ENCODE peak calls at places on chromosomes 4 and X, in eight cellular contexts. I, L, X, B, R, P, U and Z are unnamed samples.

GRCh38 chrX:98357146-98357545 is 1473.4 kb downstream of the RPA4 start:
- DNase-seq in I (no peak), L (no peak), X (no peak), B (no peak), R (no peak), P (no peak), U (no peak), Z (no peak)

GRCh38 chr4:11130195-11130975 is 298.3 kb downstream of the HS3ST1 start:
- DNase-seq in I (no peak), L (no peak), X (no peak), B (no peak), R (no peak), P (no peak), U (no peak), Z (no peak)

GRCh38 chr4:155667538-155668511 is 1.2 kb downstream of the GUCY1A1 start:
- DNase-seq in I (no peak), L (no peak), X (peak), B (no peak), R (peak), P (peak), U (peak), Z (peak)

GRCh38 chr4:19807505-19807904 is 444.2 kb upstream of the SLIT2 start:
- DNase-seq in I (no peak), L (no peak), X (no peak), B (no peak), R (no peak), P (peak), U (no peak), Z (no peak)

GRCh38 chrX:47831788-47832187 is 4.9 kb upstream of the ZNF81 start:
- DNase-seq in I (no peak), L (peak), X (peak), B (peak), R (peak), P (peak), U (peak), Z (peak)

GRCh38 chrX:30949554-30949953 is 60.5 kb upstream of the TAB3 start:
- DNase-seq in I (no peak), L (no peak), X (no peak), B (no peak), R (no peak), P (peak), U (no peak), Z (no peak)

GRCh38 chrX:7254144-7254543 is 106.2 kb upstream of the PUDP start:
- DNase-seq in I (no peak), L (no peak), X (no peak), B (no peak), R (no peak), P (no peak), U (no peak), Z (no peak)

GRCh38 chrX:8748855-8749254 is 16.9 kb upstream of the ANOS1 start:
- DNase-seq in I (no peak), L (no peak), X (no peak), B (no peak), R (peak), P (peak), U (no peak), Z (peak)

GRCh38 chr4:55178226-55179005 is 53.0 kb upstream of the KDR start:
- DNase-seq in I (no peak), L (no peak), X (no peak), B (no peak), R (no peak), P (no peak), U (no peak), Z (no peak)

GRCh38 chrX:128975716-128976115 is 547.6 kb downstream of the SMARCA1 start:
- DNase-seq in I (no peak), L (no peak), X (no peak), B (peak), R (peak), P (peak), U (peak), Z (peak)

GRCh38 chrX:104669063-104669462 is 103.1 kb downstream of the IL1RAPL2 start:
- DNase-seq in I (no peak), L (no peak), X (no peak), B (no peak), R (no peak), P (no peak), U (no peak), Z (no peak)

GRCh38 chrX:40501456-40501855 is 79.3 kb upstream of the ATP6AP2 start:
- DNase-seq in I (no peak), L (no peak), X (no peak), B (no peak), R (no peak), P (no peak), U (no peak), Z (no peak)

GRCh38 chr4:126915999-126916625 is 716.6 kb upstream of the INTU start:
- DNase-seq in I (no peak), L (no peak), X (no peak), B (no peak), R (no peak), P (no peak), U (no peak), Z (no peak)

GRCh38 chr4:151807220-151807619 is 46.4 kb upstream of the GATB start:
- DNase-seq in I (no peak), L (no peak), X (peak), B (no peak), R (no peak), P (no peak), U (no peak), Z (no peak)

GRCh38 chr4:177322881-177323280 is 13.2 kb downstream of the NEIL3 start:
- DNase-seq in I (no peak), L (no peak), X (no peak), B (no peak), R (no peak), P (no peak), U (no peak), Z (no peak)

GRCh38 chr4:186840222-186840701 is 116.6 kb upstream of the FAT1 start:
- DNase-seq in I (no peak), L (peak), X (peak), B (no peak), R (no peak), P (peak), U (no peak), Z (no peak)

GRCh38 chr4:8864912-8865680 is 6.5 kb downstream of the HMX1 start:
- DNase-seq in I (no peak), L (no peak), X (no peak), B (no peak), R (no peak), P (no peak), U (no peak), Z (no peak)

GRCh38 chr4:101254776-101255175 is 92.5 kb downstream of the PPP3CA start:
- DNase-seq in I (no peak), L (no peak), X (no peak), B (no peak), R (no peak), P (no peak), U (no peak), Z (no peak)

GRCh38 chrX:102599084-102599949 is at the start of gene ARMCX5:
- DNase-seq in I (peak), L (peak), X (peak), B (peak), R (peak), P (peak), U (peak), Z (peak)

GRCh38 chr4:4899202-4899925 is 39.9 kb downstream of the MSX1 start:
- DNase-seq in I (no peak), L (no peak), X (no peak), B (no peak), R (no peak), P (no peak), U (no peak), Z (no peak)

DNA sequence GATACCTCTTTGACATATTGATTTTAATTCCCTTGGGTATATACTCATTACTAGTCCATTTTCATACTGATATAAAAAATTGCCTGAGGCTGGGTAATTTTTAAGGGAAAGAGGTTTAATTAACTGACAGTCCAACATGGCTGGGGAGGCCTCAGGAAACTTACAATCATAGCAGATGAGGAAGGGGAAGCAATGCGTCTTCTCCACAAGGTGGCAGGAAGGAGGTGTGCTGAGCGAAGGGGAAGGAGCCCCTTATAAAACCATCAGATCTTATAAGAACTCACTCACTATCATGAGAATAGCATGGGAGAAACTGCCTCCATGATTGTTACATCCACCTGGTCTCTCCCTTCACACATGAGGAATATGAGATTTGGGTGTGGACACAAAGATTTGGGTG is 42.4 kb downstream of the MSX1 start:
- DNase-seq in I (no peak), L (no peak), X (no peak), B (no peak), R (no peak), P (no peak), U (no peak), Z (no peak)
- TF ChIP-seq CTCF in I (no peak), L (peak), X (no peak), B (no peak), R (no peak), P (no peak), U (no peak), Z (no peak)

DNA sequence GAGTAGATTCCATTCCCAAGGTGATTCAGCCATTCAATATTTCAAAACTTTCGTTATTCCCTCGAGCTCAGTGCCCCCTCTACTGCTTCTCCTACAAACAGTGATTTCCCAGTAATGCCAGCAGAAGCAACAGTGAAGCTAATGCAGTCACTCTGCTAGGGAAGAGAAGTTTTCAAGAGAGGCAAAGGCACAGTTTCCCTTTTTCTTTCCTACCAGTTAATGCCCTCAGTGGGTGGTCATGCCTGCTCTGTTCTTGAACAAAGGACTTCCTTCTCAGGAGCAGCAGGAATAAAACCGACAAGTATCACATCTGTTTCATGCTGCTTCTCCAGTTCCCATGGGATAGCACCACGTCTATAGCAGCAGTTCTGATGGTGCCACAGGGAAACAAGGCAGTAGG is 317.2 kb downstream of the TENM3 start:
- DNase-seq in I (no peak), L (no peak), X (no peak), B (no peak), R (peak), P (no peak), U (no peak), Z (no peak)
- TF ChIP-seq CTCF in I (no peak), L (no peak), X (no peak), B (no peak), R (no peak), P (no peak), U (no peak), Z (no peak)

GRCh38 chr4:124104101-124104500 is 608.4 kb downstream of the ANKRD50 start:
- DNase-seq in I (no peak), L (no peak), X (no peak), B (no peak), R (no peak), P (no peak), U (no peak), Z (no peak)
- TF ChIP-seq CTCF in I (no peak), L (no peak), X (no peak), B (no peak), R (no peak), P (no peak), U (no peak), Z (no peak)

GRCh38 chr4:98447648-98448047 is 186.5 kb downstream of the RAP1GDS1 start:
- DNase-seq in I (no peak), L (no peak), X (no peak), B (no peak), R (no peak), P (no peak), U (no peak), Z (no peak)
- TF ChIP-seq CTCF in I (no peak), L (peak), X (no peak), B (no peak), R (no peak), P (no peak), U (no peak), Z (no peak)

DNA sequence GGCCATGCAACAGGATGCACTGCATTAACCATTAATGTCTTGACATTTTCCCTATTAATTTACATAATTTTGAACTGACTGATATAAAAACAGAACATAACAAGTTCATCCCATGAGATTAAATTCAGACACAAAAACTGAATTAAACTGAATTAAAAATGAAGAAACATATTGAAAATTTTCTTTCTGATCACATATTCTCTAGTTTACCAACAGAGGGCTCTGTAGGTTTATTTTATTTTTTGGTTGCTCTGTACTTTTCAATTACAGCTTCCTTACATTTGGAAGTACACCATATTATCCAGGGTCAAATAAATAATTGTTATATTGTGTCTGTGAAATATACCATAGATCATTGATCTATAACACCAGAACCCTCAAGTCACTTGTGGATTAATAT is 27.3 kb upstream of the CT83 start:
- DNase-seq in I (no peak), L (no peak), X (no peak), B (no peak), R (no peak), P (no peak), U (no peak), Z (no peak)
- TF ChIP-seq CTCF in I (peak), L (no peak), X (peak), B (no peak), R (peak), P (peak), U (peak), Z (no peak)

DNA sequence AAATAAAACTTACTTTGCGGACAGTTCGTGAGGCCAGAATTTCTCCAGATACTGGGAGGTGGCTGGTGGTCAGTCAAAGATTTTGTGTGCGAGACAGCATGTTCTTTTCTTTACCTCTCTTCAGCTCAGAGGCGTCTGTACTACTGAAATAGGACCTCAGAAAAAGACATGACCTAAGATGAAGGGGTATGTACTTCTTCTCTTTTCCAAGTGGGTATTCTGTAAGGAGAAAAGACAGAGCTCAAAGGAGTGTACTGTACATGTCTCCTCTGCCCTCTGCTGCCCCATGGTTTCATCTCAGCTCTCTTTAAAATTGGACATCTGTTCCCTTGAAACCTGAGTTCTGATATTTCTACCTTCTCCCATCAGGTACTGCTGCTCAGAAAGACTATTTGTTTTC is 38.1 kb downstream of the SEPTIN11 start:
- DNase-seq in I (no peak), L (no peak), X (no peak), B (no peak), R (no peak), P (no peak), U (no peak), Z (no peak)
- TF ChIP-seq CTCF in I (no peak), L (no peak), X (no peak), B (no peak), R (no peak), P (no peak), U (no peak), Z (no peak)

DNA sequence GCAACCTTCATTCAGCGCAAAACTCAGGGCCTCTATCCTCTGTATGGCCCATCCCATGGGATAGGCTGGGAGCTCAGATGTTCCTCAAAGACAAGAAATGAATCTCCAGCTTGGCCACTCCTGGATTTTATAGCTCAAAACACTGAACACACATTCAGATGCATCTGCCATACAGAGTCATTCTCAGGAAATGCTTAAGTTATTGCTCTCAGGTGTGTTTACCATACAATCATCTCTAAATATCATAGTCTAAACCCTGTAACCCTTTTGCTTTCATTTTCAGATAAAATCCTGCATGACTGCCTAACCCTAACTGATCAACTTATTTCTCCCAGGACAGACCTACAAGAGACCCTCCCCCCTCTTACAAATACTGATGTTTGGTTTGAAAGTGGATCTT is 140.9 kb upstream of the FMR1 start:
- DNase-seq in I (no peak), L (no peak), X (no peak), B (no peak), R (no peak), P (no peak), U (no peak), Z (no peak)
- TF ChIP-seq CTCF in I (no peak), L (no peak), X (no peak), B (no peak), R (no peak), P (no peak), U (no peak), Z (no peak)

GRCh38 chr4:108223313-108223712 is 54.6 kb upstream of the LEF1 start:
- DNase-seq in I (no peak), L (no peak), X (no peak), B (no peak), R (no peak), P (no peak), U (no peak), Z (no peak)

GRCh38 chr4:108219998-108220397 is 51.3 kb upstream of the LEF1 start:
- DNase-seq in I (no peak), L (no peak), X (no peak), B (no peak), R (no peak), P (no peak), U (no peak), Z (no peak)

GRCh38 chr4:108224628-108225053 is 55.9 kb upstream of the LEF1 start:
- DNase-seq in I (no peak), L (no peak), X (no peak), B (no peak), R (no peak), P (no peak), U (no peak), Z (no peak)
- TF ChIP-seq CTCF in I (no peak), L (no peak), X (no peak), B (no peak), R (no peak), P (no peak), U (no peak), Z (no peak)